ENCODE peak calls at places on chromosomes 3 and 15, in seven cellular contexts. X is WTC11, W is foreskin fibroblast, K is DMS153, Q is C1 segment of cervical spinal cord, C is AG20443, I is left cardiac atrium. E is an unnamed sample.

GRCh38 chr3:48623851-48624547 is 2.4 kb upstream of the TMEM89 start:
- DNase-seq in C (no peak), W (no peak), K (peak; percentile 81), Q (no peak), I (no peak), X (no peak), E (no peak)

GRCh38 chr3:76824658-76825310 is 215.1 kb upstream of the ROBO2 start:
- DNase-seq in C (no peak), W (no peak), I (no peak), X (no peak), Q (no peak), K (no peak), E (no peak)

GRCh38 chr3:139601191-139601961 is 61.8 kb upstream of the RBP1 start:
- DNase-seq in X (no peak), C (no peak), Q (no peak), K (peak; percentile 4), W (no peak), I (no peak), E (peak; percentile 6)

GRCh38 chr3:20022954-20023644 is 11.0 kb upstream of the PP2D1 start:
- DNase-seq in X (no peak), I (no peak), C (no peak), K (no peak), Q (no peak), W (no peak), E (no peak)

GRCh38 chr15:74826372-74826819 is at the start of gene CPLX3:
- DNase-seq in W (peak; percentile 45), X (peak; percentile 58), C (peak; percentile 78), I (peak; percentile 45), Q (peak; percentile 15), K (no peak), E (no peak)

GRCh38 chr3:137709011-137709601 is 55.0 kb upstream of the SOX14 start:
- DNase-seq in Q (no peak), X (peak; percentile 42), C (no peak), K (peak; percentile 12), I (no peak), W (no peak), E (no peak)

GRCh38 chr3:38121832-38122461 is 15.0 kb downstream of the ACAA1 start:
- DNase-seq in Q (no peak), X (no peak), I (no peak), C (no peak), K (no peak), W (no peak), E (no peak)

GRCh38 chr3:37183375-37183831 is 9.0 kb upstream of the LRRFIP2 start:
- DNase-seq in Q (no peak), X (no peak), C (peak; percentile 52), I (no peak), K (no peak), W (peak; percentile 95), E (peak; percentile 95)

GRCh38 chr15:25391971-25392733 is 46.7 kb downstream of the UBE3A start:
- DNase-seq in I (no peak), X (no peak), C (peak; percentile 63), Q (no peak), W (peak; percentile 89), K (no peak), E (peak; percentile 78)

GRCh38 chr3:119579366-119580147 is at the start of gene ADPRH:
- DNase-seq in X (peak; percentile 78), C (peak; percentile 93), W (peak; percentile 84), K (peak; percentile 62), Q (peak; percentile 60), I (peak; percentile 89), E (peak; percentile 68)

GRCh38 chr3:131107637-131108433 is 81.2 kb downstream of the NEK11 start:
- DNase-seq in X (no peak), Q (no peak), I (no peak), C (no peak), K (peak; percentile 50), W (peak; percentile 30), E (peak; percentile 63)

GRCh38 chr3:27596920-27597319 is 112.7 kb upstream of the SLC4A7 start:
- DNase-seq in X (no peak), Q (no peak), C (peak; percentile 48), W (peak; percentile 69), K (no peak), I (no peak), E (no peak)

GRCh38 chr15:79944625-79945024 is 26.4 kb downstream of the BCL2A1 start:
- DNase-seq in C (no peak), W (no peak), I (no peak), X (no peak), K (no peak), Q (no peak), E (no peak)

GRCh38 chr3:172054115-172054764 is 14.9 kb downstream of the FNDC3B start:
- DNase-seq in X (no peak), K (no peak), Q (no peak), I (no peak), C (no peak), W (no peak), E (no peak)

GRCh38 chr3:64936570-64936969 is 248.8 kb upstream of the ADAMTS9 start:
- DNase-seq in X (no peak), K (no peak), I (no peak), Q (no peak), C (no peak), W (peak; percentile 59), E (peak; percentile 20)

GRCh38 chr3:115927210-115927609 is 303.9 kb downstream of the GAP43 start:
- DNase-seq in I (no peak), W (no peak), K (no peak), X (no peak), C (no peak), Q (no peak), E (peak; percentile 7)

GRCh38 chr3:49807427-49808114 is 4.5 kb downstream of the INKA1 start:
- DNase-seq in W (peak; percentile 31), C (no peak), K (no peak), Q (no peak), X (no peak), I (no peak), E (peak; percentile 20)

GRCh38 chr3:129413687-129414506 is 14.5 kb downstream of the EFCAB12 start:
- DNase-seq in K (no peak), W (peak; percentile 88), C (peak; percentile 81), X (no peak), Q (no peak), I (no peak), E (peak; percentile 97)

GRCh38 chr3:159232966-159233365 is 431.1 kb downstream of the MFSD1 start:
- DNase-seq in I (no peak), X (no peak), K (no peak), Q (no peak), W (peak; percentile 61), C (no peak), E (no peak)

GRCh38 chr3:116057403-116058006 is 387.8 kb downstream of the LSAMP start:
- DNase-seq in Q (no peak), X (no peak), I (no peak), C (no peak), W (peak; percentile 17), K (no peak), E (peak; percentile 77)

GRCh38 chr15:36753173-36753572 is 173.7 kb downstream of the CDIN1 start:
- DNase-seq in W (no peak), K (no peak), C (no peak), X (peak; percentile 40), I (no peak), Q (no peak), E (no peak)

GRCh38 chr3:40780801-40781406 is 256.1 kb downstream of the ZNF621 start:
- DNase-seq in X (no peak), Q (peak; percentile 61), W (peak; percentile 4), C (peak; percentile 43), K (peak; percentile 23), I (peak; percentile 64), E (peak; percentile 45)

GRCh38 chr15:85479071-85479647 is 98.8 kb downstream of the AKAP13 start:
- DNase-seq in W (peak; percentile 63), X (no peak), K (no peak), I (no peak), C (peak; percentile 70), Q (no peak), E (peak; percentile 89)

GRCh38 chr3:58383904-58384303 is 49.7 kb downstream of the PDHB start:
- DNase-seq in W (peak; percentile 97), C (peak; percentile 89), Q (peak; percentile 12), K (no peak), X (no peak), I (peak; percentile 22), E (peak; percentile 95)

GRCh38 chr3:10628902-10629700 is 123.7 kb upstream of the ATP2B2 start:
- DNase-seq in C (no peak), X (no peak), I (no peak), W (no peak), K (no peak), Q (no peak), E (no peak)

GRCh38 chr3:44930911-44931310 is 45.1 kb downstream of the ZDHHC3 start:
- DNase-seq in C (no peak), K (no peak), I (no peak), W (no peak), Q (no peak), X (no peak), E (no peak)

GRCh38 chr3:160616721-160617120 is 51.4 kb upstream of the KPNA4 start:
- DNase-seq in C (peak; percentile 60), K (no peak), X (no peak), W (peak; percentile 73), I (no peak), Q (no peak), E (peak; percentile 80)

GRCh38 chr3:46692566-46692983 is 904 bp downstream of the ALS2CL start:
- DNase-seq in Q (no peak), I (no peak), X (peak; percentile 47), W (no peak), C (no peak), K (no peak), E (peak; percentile 27)

GRCh38 chr15:25859838-25860645 is 3.1 kb downstream of the ATP10A start:
- DNase-seq in K (no peak), Q (no peak), C (no peak), W (peak; percentile 22), X (no peak), I (peak; percentile 28), E (peak; percentile 6)

GRCh38 chr3:12835005-12835665 is 6.2 kb downstream of the RPL32 start:
- DNase-seq in X (no peak), Q (no peak), K (no peak), W (no peak), C (no peak), I (no peak), E (no peak)

GRCh38 chr3:124859025-124859424 is 28.1 kb downstream of the ITGB5 start:
- DNase-seq in W (peak; percentile 76), C (peak; percentile 65), X (no peak), I (peak; percentile 26), K (no peak), Q (no peak), E (peak; percentile 45)